ENCODE peak calls at places on chromosomes 1 and 21, in six cellular contexts. U is spleen, T is sigmoid colon, P is GM23338, K is neural progenitor cell, R is foreskin fibroblast. D is an unnamed sample.

GRCh38 chr1:230117694-230118093 is 50.7 kb downstream of the GALNT2 start:
- DNase-seq in R (no peak), P (no peak), U (no peak), T (no peak), K (no peak), D (no peak)

GRCh38 chr1:76303348-76303712 is 228.8 kb downstream of the ST6GALNAC3 start:
- DNase-seq in P (no peak), U (no peak), T (no peak), R (no peak), K (peak), D (no peak)

GRCh38 chr1:10561497-10561896 is 86.7 kb downstream of the PEX14 start:
- DNase-seq in U (no peak), K (no peak), R (peak), T (no peak), P (no peak), D (no peak)

GRCh38 chr1:113191579-113192076 is 118.6 kb downstream of the LRIG2 start:
- DNase-seq in K (no peak), T (no peak), P (no peak), R (no peak), U (no peak), D (no peak)

GRCh38 chr1:169892819-169893644 is 664 bp downstream of the SCYL3 start:
- DNase-seq in P (no peak), T (peak), K (peak), U (no peak), R (no peak), D (peak)

GRCh38 chr1:118786454-118787155 is 201.5 kb downstream of the TBX15 start:
- DNase-seq in P (no peak), R (no peak), K (no peak), T (no peak), U (no peak), D (no peak)

GRCh38 chr1:155957411-155957915 is 16.0 kb downstream of the RXFP4 start:
- DNase-seq in K (no peak), T (no peak), U (no peak), P (no peak), R (no peak), D (no peak)

GRCh38 chr1:219257751-219258150 is 84.1 kb downstream of the LYPLAL1 start:
- DNase-seq in T (no peak), U (no peak), K (no peak), R (no peak), P (no peak), D (no peak)

GRCh38 chr1:247175458-247175857 is 3.6 kb upstream of the ZNF124 start:
- DNase-seq in K (no peak), T (no peak), P (no peak), R (no peak), U (no peak), D (no peak)

GRCh38 chr1:26775666-26776065 is 12.1 kb upstream of the PIGV start:
- DNase-seq in R (no peak), T (no peak), K (no peak), U (no peak), P (no peak), D (no peak)

GRCh38 chr1:153649137-153649866 is 9.2 kb upstream of the SNAPIN start:
- DNase-seq in P (no peak), U (no peak), T (no peak), R (no peak), K (no peak), D (no peak)

GRCh38 chr1:72557446-72558049 is 275.2 kb upstream of the NEGR1 start:
- DNase-seq in K (peak), P (peak), R (peak), U (no peak), T (no peak), D (no peak)

GRCh38 chr1:244437108-244437507 is 14.6 kb downstream of the ADSS2 start:
- DNase-seq in T (no peak), K (no peak), P (no peak), U (no peak), R (peak), D (no peak)

GRCh38 chr1:169931795-169932195 is 38.1 kb upstream of the SCYL3 start:
- DNase-seq in P (no peak), U (no peak), T (no peak), R (no peak), K (no peak), D (no peak)

GRCh38 chr1:156920233-156921052 is at the start of gene LRRC71:
- DNase-seq in P (peak), K (peak), T (peak), R (peak), U (peak), D (peak)

GRCh38 chr1:241639040-241639652 is 1.0 kb downstream of the CHML start:
- DNase-seq in T (no peak), P (no peak), R (no peak), K (no peak), U (no peak), D (no peak)

GRCh38 chr1:235134171-235134570 is 5.5 kb upstream of the TOMM20 start:
- DNase-seq in P (no peak), R (no peak), U (no peak), T (no peak), K (no peak), D (no peak)

GRCh38 chr1:201714542-201715276 is 114.2 kb upstream of the IPO9 start:
- DNase-seq in U (no peak), K (peak), R (peak), T (peak), P (no peak), D (peak)

GRCh38 chr1:155170101-155170785 is 2.9 kb downstream of the KRTCAP2 start:
- DNase-seq in U (peak), T (no peak), K (no peak), R (no peak), P (no peak), D (no peak)

GRCh38 chr21:45507888-45508508 is 34.2 kb downstream of the SLC19A1 start:
- DNase-seq in K (no peak), T (peak), U (peak), P (no peak), R (no peak), D (peak)

GRCh38 chr1:152497273-152497672 is 13.3 kb upstream of the LCE5A start:
- DNase-seq in T (no peak), K (no peak), U (no peak), P (peak), R (no peak), D (no peak)
- TF ChIP-seq CTCF in T (no peak), K (no peak), U (no peak), P (peak), R (no peak), D (peak)

GRCh38 chr1:74779750-74780149 is 46.8 kb downstream of the TYW3 start:
- DNase-seq in P (no peak), R (no peak), T (no peak), U (no peak), K (no peak), D (no peak)

GRCh38 chr1:74772945-74773344 is 40.0 kb downstream of the TYW3 start:
- DNase-seq in T (no peak), P (no peak), U (no peak), K (no peak), R (no peak), D (no peak)

GRCh38 chr1:74773540-74773939 is 40.6 kb downstream of the TYW3 start:
- DNase-seq in U (no peak), K (no peak), T (no peak), R (no peak), P (no peak), D (no peak)

GRCh38 chr1:74771913-74772515 is 39.1 kb downstream of the TYW3 start:
- DNase-seq in U (no peak), R (peak), K (peak), P (peak), T (no peak), D (no peak)

GRCh38 chr1:74775735-74776134 is 42.8 kb downstream of the TYW3 start:
- DNase-seq in U (no peak), K (no peak), T (no peak), R (no peak), P (no peak), D (no peak)
- TF ChIP-seq CTCF in U (no peak), K (no peak), T (no peak), R (no peak), P (peak), D (no peak)

DNA sequence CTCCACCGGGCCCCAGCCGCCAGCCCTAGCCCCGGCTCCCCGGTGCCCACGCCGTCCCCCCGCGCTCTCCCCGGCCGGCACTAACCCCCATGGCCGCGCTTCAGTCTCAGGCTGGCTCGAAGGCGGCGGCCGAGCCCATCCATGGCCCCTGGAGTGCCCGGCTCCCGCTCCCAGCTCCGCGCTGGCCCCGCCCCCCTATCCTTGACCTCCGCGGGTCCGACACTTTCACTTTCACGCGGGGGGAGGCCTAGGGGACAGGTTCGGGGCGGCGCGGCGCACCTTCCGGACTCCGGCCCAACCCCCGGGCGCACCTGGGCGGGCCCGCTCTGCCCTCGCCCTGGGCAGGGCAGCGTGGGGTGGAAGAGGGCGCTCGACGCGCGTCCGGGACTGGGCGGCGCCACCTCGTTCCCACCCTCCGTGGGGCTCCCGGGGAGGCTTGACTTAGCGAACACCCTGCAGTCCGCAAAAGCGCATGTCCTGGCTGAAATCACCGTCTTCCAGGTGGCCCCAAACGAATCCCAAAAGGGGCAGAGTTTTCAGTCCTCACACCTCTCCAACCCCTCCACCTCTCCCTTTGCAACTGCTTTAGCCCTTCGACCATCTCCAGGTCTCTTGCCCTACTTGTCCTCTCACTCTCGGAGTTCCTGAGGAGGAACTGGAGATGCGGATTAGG is 3.9 kb upstream of the DENND2D start:
- DNase-seq in T (no peak), P (no peak), R (no peak), K (no peak), U (peak), D (peak)
- TF ChIP-seq CTCF in T (no peak), P (no peak), R (no peak), K (no peak), U (no peak), D (peak)

DNA sequence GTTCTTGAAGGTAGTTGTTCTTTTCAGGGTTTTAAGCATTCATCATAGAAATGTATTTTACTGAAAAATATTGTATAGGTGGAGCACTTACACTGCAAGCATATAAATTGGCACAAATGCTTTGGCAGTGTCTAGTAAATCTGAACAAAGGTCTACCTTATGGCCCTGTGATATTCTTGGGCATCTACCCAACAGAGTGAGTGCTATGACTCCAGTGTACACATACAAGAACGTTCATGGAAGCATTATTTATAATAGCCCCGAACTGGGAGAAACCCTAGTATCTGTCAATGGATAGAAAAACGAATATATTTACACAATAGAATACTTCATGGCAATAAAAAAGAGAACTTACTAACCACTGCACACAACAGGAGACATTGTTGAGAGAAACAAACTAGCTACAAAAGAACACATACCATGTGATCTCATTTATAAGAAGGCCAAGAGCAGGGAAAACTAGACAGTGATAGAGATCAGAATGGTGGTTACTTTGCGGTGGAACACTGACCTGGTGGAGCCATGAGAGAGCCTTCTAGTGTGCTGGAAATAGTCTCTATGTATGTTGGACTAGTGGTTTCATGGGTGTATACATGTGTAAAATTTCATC is 96.0 kb downstream of the MAB21L3 start:
- DNase-seq in P (no peak), K (no peak), U (no peak), R (no peak), T (no peak), D (no peak)
- TF ChIP-seq CTCF in P (no peak), K (no peak), U (no peak), R (no peak), T (no peak), D (no peak)

GRCh38 chr1:16033101-16033632 is 10.4 kb upstream of the CLCNKB start:
- DNase-seq in K (no peak), P (no peak), T (no peak), U (no peak), R (no peak), D (no peak)
- TF ChIP-seq CTCF in K (no peak), P (no peak), T (no peak), U (no peak), R (no peak), D (no peak)

GRCh38 chr1:152585586-152585985 is 5.3 kb upstream of the LCE3D start:
- DNase-seq in P (no peak), K (no peak), T (no peak), U (no peak), R (no peak), D (no peak)
- TF ChIP-seq CTCF in P (no peak), K (no peak), T (no peak), U (no peak), R (no peak), D (no peak)

DNA sequence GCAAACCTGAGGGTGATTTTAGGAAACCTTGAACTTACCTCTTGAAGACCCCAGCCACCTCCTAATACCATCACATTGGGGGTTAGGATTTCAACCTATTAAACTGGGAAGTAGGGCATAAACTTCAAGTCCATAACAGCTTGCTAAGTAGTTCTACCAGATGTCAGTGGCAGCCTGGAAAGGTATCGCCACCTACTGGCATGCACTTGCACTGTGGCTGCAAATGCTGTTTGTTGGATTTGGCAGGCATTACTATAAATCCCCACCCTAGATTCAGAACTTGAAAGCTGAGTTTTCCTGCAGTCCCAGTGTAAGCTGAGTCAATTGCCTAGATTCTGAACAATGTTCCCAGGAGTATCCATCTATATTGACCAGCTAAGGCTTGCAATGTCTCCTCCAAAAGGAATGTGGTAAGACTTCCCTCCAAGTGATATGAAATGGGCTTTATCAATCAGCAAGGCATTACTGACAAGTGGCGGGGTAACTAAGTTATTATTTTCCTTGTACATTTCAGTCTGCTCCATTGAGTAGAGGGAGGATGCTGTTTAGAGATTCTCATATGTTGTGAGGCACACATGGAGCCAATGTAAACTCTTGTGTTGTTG is 474.5 kb downstream of the PTPRC start:
- DNase-seq in P (peak), U (peak), K (peak), R (peak), T (no peak), D (peak)
- TF ChIP-seq CTCF in P (peak), U (peak), K (peak), R (peak), T (no peak), D (peak)

GRCh38 chr1:35112668-35113067 is 33.5 kb downstream of the ZMYM1 start:
- DNase-seq in U (no peak), R (no peak), T (no peak), P (no peak), K (no peak), D (no peak)
- TF ChIP-seq CTCF in U (no peak), R (peak), T (no peak), P (no peak), K (peak), D (no peak)

D was measured in upper lobe of right lung.